ENCODE peak calls at places on chromosome 14, in seven cellular contexts. One of them, this sample, is unnamed. For H3K4me1 and H3K9me3, the result is how much of the 10 kb centered on the place peaks cover.

GRCh38 chr14:32702571-32702970 is 236.1 kb upstream of the NPAS3 start:
- DNase-seq in Caco-2: peak
- DNase-seq in colonic mucosa: peak
- DNase-seq in pancreas: peak
- DNase-seq in left lung: peak
- DNase-seq in transverse colon: peak
- DNase-seq in PC-9: no peak
- DNase-seq in this sample: peak

GRCh38 chr14:61616524-61617185 is 78.7 kb upstream of the HIF1A start:
- DNase-seq in PC-9: no peak
- DNase-seq in colonic mucosa: no peak
- DNase-seq in Caco-2: no peak
- DNase-seq in pancreas: no peak
- DNase-seq in left lung: no peak
- DNase-seq in transverse colon: no peak
- DNase-seq in this sample: no peak

GRCh38 chr14:75306917-75307699 is 28.5 kb downstream of the FOS start:
- DNase-seq in PC-9: peak
- DNase-seq in left lung: no peak
- DNase-seq in Caco-2: peak
- DNase-seq in colonic mucosa: no peak
- DNase-seq in transverse colon: no peak
- DNase-seq in pancreas: no peak
- DNase-seq in this sample: no peak

GRCh38 chr14:50607181-50607580 is 47.2 kb downstream of the ATL1 start:
- DNase-seq in left lung: no peak
- DNase-seq in pancreas: no peak
- DNase-seq in PC-9: no peak
- DNase-seq in colonic mucosa: no peak
- DNase-seq in Caco-2: no peak
- DNase-seq in transverse colon: no peak
- DNase-seq in this sample: no peak

GRCh38 chr14:88612981-88613380 is 50.1 kb downstream of the ZC3H14 start:
- DNase-seq in transverse colon: no peak
- DNase-seq in PC-9: no peak
- DNase-seq in Caco-2: no peak
- DNase-seq in colonic mucosa: no peak
- DNase-seq in pancreas: no peak
- DNase-seq in left lung: no peak
- DNase-seq in this sample: no peak

GRCh38 chr14:31391977-31392503 is 28.3 kb downstream of the HEATR5A start:
- DNase-seq in colonic mucosa: no peak
- DNase-seq in PC-9: no peak
- DNase-seq in transverse colon: no peak
- DNase-seq in left lung: no peak
- DNase-seq in pancreas: no peak
- DNase-seq in Caco-2: no peak
- DNase-seq in this sample: no peak

GRCh38 chr14:30015471-30015870 is 87.8 kb upstream of the PRKD1 start:
- DNase-seq in PC-9: no peak
- DNase-seq in Caco-2: no peak
- DNase-seq in transverse colon: no peak
- DNase-seq in left lung: no peak
- DNase-seq in colonic mucosa: no peak
- DNase-seq in pancreas: no peak
- DNase-seq in this sample: no peak

GRCh38 chr14:31362746-31363145 is 57.6 kb downstream of the HEATR5A start:
- DNase-seq in left lung: no peak
- DNase-seq in PC-9: peak
- DNase-seq in Caco-2: no peak
- DNase-seq in pancreas: no peak
- DNase-seq in transverse colon: no peak
- DNase-seq in colonic mucosa: no peak
- DNase-seq in this sample: no peak

GRCh38 chr14:35808076-35808657 is 928 bp downstream of the RALGAPA1 start:
- DNase-seq in colonic mucosa: peak
- DNase-seq in pancreas: no peak
- DNase-seq in PC-9: peak
- DNase-seq in Caco-2: peak
- DNase-seq in transverse colon: peak
- DNase-seq in left lung: no peak
- DNase-seq in this sample: no peak

GRCh38 chr14:24064091-24064795 is 7.1 kb upstream of the CPNE6 start:
- DNase-seq in PC-9: no peak
- DNase-seq in Caco-2: no peak
- DNase-seq in colonic mucosa: no peak
- DNase-seq in pancreas: no peak
- DNase-seq in left lung: peak
- DNase-seq in transverse colon: no peak
- DNase-seq in this sample: no peak

GRCh38 chr14:32693114-32693513 is 245.6 kb upstream of the NPAS3 start:
- DNase-seq in transverse colon: peak
- DNase-seq in Caco-2: no peak
- DNase-seq in colonic mucosa: no peak
- DNase-seq in pancreas: no peak
- DNase-seq in left lung: peak
- DNase-seq in PC-9: peak
- DNase-seq in this sample: no peak

GRCh38 chr14:34766060-34766459 is 51.7 kb upstream of the CFL2 start:
- DNase-seq in Caco-2: peak
- DNase-seq in colonic mucosa: no peak
- DNase-seq in left lung: no peak
- DNase-seq in PC-9: no peak
- DNase-seq in pancreas: no peak
- DNase-seq in transverse colon: no peak
- DNase-seq in this sample: no peak

GRCh38 chr14:96917442-96917963 is 120.3 kb downstream of the VRK1 start:
- DNase-seq in left lung: no peak
- DNase-seq in pancreas: no peak
- DNase-seq in colonic mucosa: no peak
- DNase-seq in transverse colon: no peak
- DNase-seq in Caco-2: no peak
- DNase-seq in PC-9: no peak
- DNase-seq in this sample: no peak

GRCh38 chr14:73997108-73997943 is 21.8 kb downstream of the ENTPD5 start:
- DNase-seq in Caco-2: peak
- DNase-seq in pancreas: no peak
- DNase-seq in PC-9: no peak
- DNase-seq in left lung: no peak
- DNase-seq in transverse colon: peak
- DNase-seq in colonic mucosa: peak
- DNase-seq in this sample: no peak

GRCh38 chr14:70254476-70254961 is 65.8 kb upstream of the SLC8A3 start:
- DNase-seq in pancreas: peak
- DNase-seq in transverse colon: peak
- DNase-seq in PC-9: peak
- DNase-seq in left lung: peak
- DNase-seq in Caco-2: peak
- DNase-seq in colonic mucosa: peak
- DNase-seq in this sample: peak

GRCh38 chr14:70259420-70259819 is 70.7 kb upstream of the SLC8A3 start:
- DNase-seq in Caco-2: no peak
- DNase-seq in colonic mucosa: no peak
- DNase-seq in transverse colon: no peak
- DNase-seq in left lung: no peak
- DNase-seq in pancreas: no peak
- DNase-seq in PC-9: no peak
- DNase-seq in this sample: no peak

GRCh38 chr14:70257526-70257925 is 68.8 kb upstream of the SLC8A3 start:
- DNase-seq in left lung: no peak
- DNase-seq in pancreas: no peak
- DNase-seq in Caco-2: peak
- DNase-seq in colonic mucosa: peak
- DNase-seq in transverse colon: peak
- DNase-seq in PC-9: no peak
- DNase-seq in this sample: no peak
- TF ChIP-seq CTCF in left lung: no peak
- TF ChIP-seq CTCF in pancreas: peak
- TF ChIP-seq CTCF in Caco-2: no peak
- TF ChIP-seq CTCF in colonic mucosa: no peak
- TF ChIP-seq CTCF in transverse colon: no peak
- TF ChIP-seq CTCF in PC-9: peak
- TF ChIP-seq CTCF in this sample: no peak

GRCh38 chr14:91858536-91859275 is 8.6 kb downstream of the TC2N start:
- DNase-seq in pancreas: no peak
- DNase-seq in colonic mucosa: no peak
- DNase-seq in transverse colon: no peak
- DNase-seq in Caco-2: peak
- DNase-seq in PC-9: peak
- DNase-seq in left lung: no peak
- DNase-seq in this sample: no peak
- H3K4me1 ChIP-seq in pancreas: under half
- H3K4me1 ChIP-seq in colonic mucosa: under half
- H3K4me1 ChIP-seq in transverse colon: under half
- H3K4me1 ChIP-seq in Caco-2: under half
- H3K4me1 ChIP-seq in PC-9: under half
- H3K4me1 ChIP-seq in left lung: under half
- H3K4me1 ChIP-seq in this sample: under half

GRCh38 chr14:46279776-46280175 is 371.8 kb downstream of the RPL10L start:
- DNase-seq in pancreas: no peak
- DNase-seq in transverse colon: no peak
- DNase-seq in PC-9: no peak
- DNase-seq in left lung: no peak
- DNase-seq in colonic mucosa: no peak
- DNase-seq in Caco-2: no peak
- DNase-seq in this sample: no peak
- H3K9me3 ChIP-seq in pancreas: under half
- H3K9me3 ChIP-seq in transverse colon: under half
- H3K9me3 ChIP-seq in PC-9: under half
- H3K9me3 ChIP-seq in left lung: under half
- H3K9me3 ChIP-seq in colonic mucosa: under half
- H3K9me3 ChIP-seq in Caco-2: under half
- H3K9me3 ChIP-seq in this sample: under half

GRCh38 chr14:71166434-71166833 is 259.2 kb downstream of the PCNX1 start:
- DNase-seq in colonic mucosa: peak
- DNase-seq in pancreas: no peak
- DNase-seq in PC-9: no peak
- DNase-seq in Caco-2: peak
- DNase-seq in transverse colon: peak
- DNase-seq in left lung: no peak
- DNase-seq in this sample: no peak
- TF ChIP-seq CTCF in colonic mucosa: peak
- TF ChIP-seq CTCF in pancreas: peak
- TF ChIP-seq CTCF in PC-9: no peak
- TF ChIP-seq CTCF in Caco-2: peak
- TF ChIP-seq CTCF in transverse colon: peak
- TF ChIP-seq CTCF in left lung: peak
- TF ChIP-seq CTCF in this sample: no peak

GRCh38 chr14:59189822-59190368 is 1.4 kb downstream of the DAAM1 start:
- DNase-seq in left lung: peak
- DNase-seq in colonic mucosa: peak
- DNase-seq in transverse colon: peak
- DNase-seq in Caco-2: peak
- DNase-seq in pancreas: peak
- DNase-seq in PC-9: peak
- DNase-seq in this sample: peak
- H3K4me1 ChIP-seq in left lung: under half
- H3K4me1 ChIP-seq in colonic mucosa: under half
- H3K4me1 ChIP-seq in transverse colon: under half
- H3K4me1 ChIP-seq in Caco-2: under half
- H3K4me1 ChIP-seq in pancreas: under half
- H3K4me1 ChIP-seq in PC-9: under half
- H3K4me1 ChIP-seq in this sample: under half

GRCh38 chr14:92978229-92979021 is 55.5 kb downstream of the CHGA start:
- DNase-seq in pancreas: no peak
- DNase-seq in PC-9: no peak
- DNase-seq in transverse colon: no peak
- DNase-seq in left lung: no peak
- DNase-seq in colonic mucosa: no peak
- DNase-seq in Caco-2: no peak
- DNase-seq in this sample: no peak
- H3K9me3 ChIP-seq in pancreas: under half
- H3K9me3 ChIP-seq in PC-9: under half
- H3K9me3 ChIP-seq in transverse colon: under half
- H3K9me3 ChIP-seq in left lung: under half
- H3K9me3 ChIP-seq in colonic mucosa: under half
- H3K9me3 ChIP-seq in Caco-2: under half
- H3K9me3 ChIP-seq in this sample: under half

This sample was measured in heart right ventricle.